ENCODE peak calls at places on chromosomes 4 and X, in ten cellular contexts. G is IMR-90, M is ovary, B is body of pancreas, L is K562, U is gastrocnemius medialis, P is A549, R is suprapubic skin, H is heart left ventricle, A is testis. Y is an unnamed sample.

GRCh38 chr4:125801373-125801772 is 486.6 kb downstream of the FAT4 start:
- DNase-seq in G (peak; percentile 4), M (no peak), B (no peak), L (no peak), U (no peak), P (no peak), R (no peak), H (no peak), A (no peak), Y (no peak)

GRCh38 chrX:134548257-134548732 is 88.3 kb downstream of the HPRT1 start:
- DNase-seq in G (no peak), M (no peak), B (no peak), L (peak; percentile 30), U (no peak), P (no peak), R (no peak), H (no peak), A (no peak), Y (no peak)

GRCh38 chrX:103376118-103376978 is at the start of gene BEX3:
- DNase-seq in G (peak; percentile 59), M (peak; percentile 70), B (peak; percentile 68), L (no peak), U (no peak), P (peak; percentile 48), R (peak; percentile 65), H (peak; percentile 35), A (peak; percentile 68), Y (peak; percentile 89)

GRCh38 chrX:124362761-124363160 is 16.4 kb downstream of the SH2D1A start:
- DNase-seq in G (no peak), M (no peak), B (no peak), L (no peak), U (no peak), P (no peak), R (no peak), H (no peak), A (no peak), Y (no peak)

GRCh38 chr4:72525938-72526337 is 43.1 kb downstream of the ADAMTS3 start:
- DNase-seq in G (peak; percentile 43), M (peak; percentile 79), B (peak; percentile 17), L (no peak), U (no peak), P (no peak), R (no peak), H (peak; percentile 80), A (peak; percentile 77), Y (no peak)

GRCh38 chrX:56728752-56729151 is 291 bp upstream of the NBDY start:
- DNase-seq in G (peak; percentile 5), M (no peak), B (no peak), L (peak; percentile 3), U (no peak), P (peak; percentile 4), R (no peak), H (peak; percentile 4), A (peak; percentile 32), Y (no peak)

GRCh38 chr4:159160242-159160641 is 57.4 kb downstream of the RAPGEF2 start:
- DNase-seq in G (no peak), M (no peak), B (no peak), L (no peak), U (no peak), P (peak; percentile 3), R (no peak), H (no peak), A (no peak), Y (no peak)

GRCh38 chr4:87209696-87210095 is 10.7 kb downstream of the KLHL8 start:
- DNase-seq in G (no peak), M (peak; percentile 43), B (no peak), L (peak; percentile 30), U (no peak), P (no peak), R (peak; percentile 69), H (peak; percentile 27), A (peak; percentile 26), Y (peak; percentile 85)

GRCh38 chrX:11438767-11439166 is 145.6 kb downstream of the AMELX start:
- DNase-seq in G (peak; percentile 68), M (no peak), B (no peak), L (no peak), U (no peak), P (no peak), R (no peak), H (no peak), A (no peak), Y (no peak)

GRCh38 chrX:68894513-68895338 is 65.9 kb downstream of the EFNB1 start:
- DNase-seq in G (peak; percentile 18), M (peak; percentile 43), B (peak; percentile 56), L (peak; percentile 36), U (peak; percentile 41), P (no peak), R (no peak), H (peak; percentile 81), A (peak; percentile 56), Y (peak; percentile 54)

GRCh38 chr4:3375688-3376087 is 66.1 kb upstream of the HGFAC start:
- DNase-seq in G (peak; percentile 89), M (no peak), B (no peak), L (no peak), U (peak; percentile 75), P (no peak), R (no peak), H (no peak), A (no peak), Y (no peak)

GRCh38 chr4:174631901-174632758 is 109.8 kb upstream of the HPGD start:
- DNase-seq in G (peak; percentile 23), M (no peak), B (peak; percentile 12), L (peak; percentile 71), U (no peak), P (peak; percentile 5), R (no peak), H (no peak), A (no peak), Y (no peak)

GRCh38 chr4:146335763-146336412 is 121.5 kb downstream of the REELD1 start:
- DNase-seq in G (no peak), M (no peak), B (no peak), L (no peak), U (no peak), P (no peak), R (no peak), H (no peak), A (no peak), Y (no peak)

GRCh38 chr4:79198886-79199591 is 126.8 kb downstream of the NAA11 start:
- DNase-seq in G (no peak), M (no peak), B (no peak), L (peak; percentile 78), U (no peak), P (no peak), R (no peak), H (no peak), A (no peak), Y (no peak)

GRCh38 chr4:5963611-5964010 is 54.6 kb downstream of the C4orf50 start:
- DNase-seq in G (no peak), M (no peak), B (no peak), L (no peak), U (no peak), P (no peak), R (no peak), H (no peak), A (no peak), Y (no peak)

GRCh38 chrX:69510914-69511513 is 6.9 kb downstream of the NALF2 start:
- DNase-seq in G (no peak), M (no peak), B (no peak), L (no peak), U (no peak), P (no peak), R (no peak), H (no peak), A (no peak), Y (no peak)

GRCh38 chr4:188714907-188715306 is 575.7 kb downstream of the TRIML1 start:
- DNase-seq in G (peak; percentile 83), M (no peak), B (no peak), L (no peak), U (no peak), P (no peak), R (no peak), H (no peak), A (no peak), Y (no peak)

DNA sequence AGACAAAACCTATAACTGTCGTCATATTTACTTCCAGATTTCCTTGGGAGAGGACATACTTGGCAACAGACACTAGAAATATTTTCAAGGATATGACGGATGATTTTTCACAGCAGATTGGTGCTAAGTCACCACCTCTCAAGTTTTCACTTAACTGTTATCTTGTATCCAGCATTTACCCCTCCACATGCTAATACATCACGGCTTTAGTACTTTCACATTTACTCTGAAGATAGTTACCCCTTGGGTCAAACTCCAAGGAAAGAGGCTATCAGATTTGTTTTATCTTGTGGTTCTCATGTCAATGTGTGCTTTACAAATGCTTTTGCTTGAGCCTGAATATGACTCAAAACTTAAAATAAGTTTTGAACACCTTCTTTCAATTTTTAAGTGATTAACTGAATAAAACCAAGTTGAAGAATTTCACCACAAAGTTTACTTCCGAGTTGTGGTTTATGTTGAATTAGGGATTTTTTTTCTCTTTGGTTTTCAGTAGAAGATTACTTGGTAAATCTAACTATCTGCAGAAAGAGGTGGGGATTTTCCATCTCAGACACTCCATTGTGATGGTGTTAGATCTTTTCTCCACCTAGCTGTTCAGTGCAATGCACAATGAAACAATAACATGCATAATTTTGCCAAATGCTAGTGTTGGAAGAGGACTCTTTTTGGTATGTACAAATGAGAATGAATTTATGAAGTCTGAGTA is 75.4 kb upstream of the FAT1 start:
- DNase-seq in G (no peak), M (no peak), B (no peak), L (peak; percentile 56), U (no peak), P (no peak), R (no peak), H (no peak), A (no peak), Y (no peak)
- TF ChIP-seq POLR2A in G (no peak), M (no peak), B (no peak), L (no peak), U (no peak), P (no peak), R (no peak), H (no peak), A (no peak), Y (no peak)

DNA sequence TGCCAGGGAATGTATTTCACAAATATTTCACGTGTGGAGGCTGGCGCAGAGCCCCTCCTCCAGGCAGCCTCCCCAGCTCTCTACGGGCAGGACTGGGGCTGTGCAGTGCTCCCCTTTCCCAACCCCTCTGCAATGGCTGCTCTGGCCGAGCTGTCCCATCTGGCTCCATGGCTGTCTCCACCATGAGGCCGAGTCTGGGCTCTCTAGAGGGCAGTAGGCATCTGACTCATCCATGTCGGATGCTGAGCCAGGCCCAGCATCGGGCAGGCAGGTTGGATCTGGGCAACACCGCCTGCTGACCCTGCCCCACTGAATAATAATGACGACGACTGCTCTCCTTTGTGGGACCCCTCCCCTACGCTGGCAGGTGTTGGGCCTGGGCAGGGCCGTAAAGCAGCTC is 11.0 kb upstream of the SH3TC1 start:
- DNase-seq in G (no peak), M (no peak), B (no peak), L (no peak), U (peak; percentile 45), P (peak; percentile 52), R (no peak), H (no peak), A (no peak), Y (no peak)
- H3K4me1 ChIP-seq in G (peaks cover 7% of the 10 kb centered on the region), M (peaks cover 9% of the 10 kb centered on the region), B (peaks cover 18% of the 10 kb centered on the region), L (peaks cover 4% of the 10 kb centered on the region), U (peaks cover 47% of the 10 kb centered on the region), P (peaks cover 52% of the 10 kb centered on the region), R (peaks cover 74% of the 10 kb centered on the region), H (peaks cover 14% of the 10 kb centered on the region), A (no peaks in the 10 kb centered on the region), Y (peaks cover 47% of the 10 kb centered on the region)

GRCh38 chr4:112951362-112951962 is 98.0 kb upstream of the ANK2 start:
- DNase-seq in G (peak; percentile 10), M (no peak), B (no peak), L (peak; percentile 18), U (no peak), P (no peak), R (no peak), H (no peak), A (no peak), Y (no peak)
- TF ChIP-seq CTCF in G (peak; percentile 51), M (no peak), B (peak; percentile 42), L (peak; percentile 53), U (no peak), P (peak; percentile 43), R (peak; percentile 41), H (peak; percentile 51), A (peak; percentile 70), Y (no peak)

GRCh38 chrX:107561468-107562215 is 66.7 kb upstream of the PRPS1 start:
- DNase-seq in G (peak; percentile 35), M (no peak), B (no peak), L (no peak), U (no peak), P (no peak), R (no peak), H (no peak), A (no peak), Y (no peak)
- TF ChIP-seq POLR2A in G (no peak), M (no peak), B (no peak), L (no peak), U (no peak), P (no peak), R (no peak), H (no peak), A (no peak), Y (no peak)

Y was measured in upper lobe of left lung.